ENCODE peak calls at places on chromosomes 13 and 19, in six cellular contexts. S is H9, N is glutamatergic neuron, E is IMR-90, M is mesothelial cell of epicardium, P is fibroblast of lung. V is an unnamed sample.
A peak's percentile ranks its signal among the peaks of the same experiment; 100 is the strongest.

GRCh38 chr19:42271861-42272534 is 2.9 kb downstream of the CIC start:
- DNase-seq in S (no peak), N (no peak), E (no peak), M (no peak), P (no peak), V (no peak)

GRCh38 chr19:46497773-46498172 is 2.1 kb upstream of the PNMA8B start:
- DNase-seq in S (no peak), N (no peak), E (peak; percentile 14), M (no peak), P (peak; percentile 21), V (no peak)

GRCh38 chr19:4523306-4524110 is 5.2 kb upstream of the PLIN4 start:
- DNase-seq in S (peak; percentile 69), N (peak; percentile 74), E (peak; percentile 10), M (no peak), P (peak; percentile 12), V (peak; percentile 39)

GRCh38 chr19:12639901-12640613 is 26.5 kb downstream of the MAN2B1 start:
- DNase-seq in S (peak; percentile 92), N (peak; percentile 84), E (peak; percentile 77), M (peak; percentile 73), P (peak; percentile 76), V (peak; percentile 58)

GRCh38 chr19:2338751-2339643 is 10.5 kb downstream of the SPPL2B start:
- DNase-seq in S (no peak), N (peak; percentile 16), E (no peak), M (no peak), P (no peak), V (no peak)

GRCh38 chr19:17333611-17334413 is 843 bp downstream of the ANO8 start:
- DNase-seq in S (peak; percentile 68), N (no peak), E (peak; percentile 80), M (no peak), P (peak; percentile 85), V (no peak)

GRCh38 chr13:98345103-98345899 is 168.2 kb upstream of the RNF113B start:
- DNase-seq in S (no peak), N (no peak), E (no peak), M (no peak), P (no peak), V (no peak)

GRCh38 chr19:4206818-4207484 is 22.4 kb upstream of the EBI3 start:
- DNase-seq in S (no peak), N (no peak), E (peak; percentile 54), M (no peak), P (peak; percentile 14), V (no peak)

GRCh38 chr19:42132030-42132628 is at the start of gene POU2F2:
- DNase-seq in S (peak; percentile 60), N (no peak), E (no peak), M (no peak), P (no peak), V (no peak)

GRCh38 chr13:93151277-93151676 is 75.3 kb upstream of the GPC6 start:
- DNase-seq in S (no peak), N (no peak), E (peak; percentile 91), M (no peak), P (peak; percentile 90), V (no peak)

GRCh38 chr13:36131215-36131930 is at the start of gene DCLK1:
- DNase-seq in S (peak; percentile 76), N (peak; percentile 84), E (no peak), M (peak; percentile 72), P (peak; percentile 43), V (peak; percentile 36)

GRCh38 chr13:102322211-102322610 is 79.6 kb downstream of the FGF14 start:
- DNase-seq in S (no peak), N (no peak), E (no peak), M (no peak), P (no peak), V (no peak)

GRCh38 chr13:112658807-112659206 is 31.0 kb upstream of the ATP11A start:
- DNase-seq in S (no peak), N (no peak), E (peak; percentile 10), M (no peak), P (no peak), V (no peak)

GRCh38 chr19:47714339-47714738 is 1.1 kb downstream of the EHD2 start:
- DNase-seq in S (no peak), N (no peak), E (no peak), M (no peak), P (no peak), V (no peak)

GRCh38 chr19:4914736-4915501 is 5.6 kb downstream of the UHRF1 start:
- DNase-seq in S (no peak), N (no peak), E (peak; percentile 69), M (no peak), P (peak; percentile 87), V (no peak)

GRCh38 chr19:38375098-38375493 is 725 bp downstream of the PSMD8 start:
- DNase-seq in S (no peak), N (no peak), E (peak; percentile 11), M (no peak), P (no peak), V (no peak)

GRCh38 chr13:111396457-111396856 is 76.0 kb downstream of the TEX29 start:
- DNase-seq in S (peak; percentile 24), N (peak; percentile 4), E (no peak), M (peak; percentile 22), P (no peak), V (no peak)

GRCh38 chr13:96080676-96081075 is 9.2 kb upstream of the HS6ST3 start:
- DNase-seq in S (no peak), N (no peak), E (no peak), M (no peak), P (no peak), V (no peak)

GRCh38 chr19:32692727-32693061 is 1.1 kb downstream of the NUDT19 start:
- DNase-seq in S (no peak), N (no peak), E (no peak), M (no peak), P (no peak), V (no peak)

GRCh38 chr19:32688315-32688714 is 3.3 kb upstream of the NUDT19 start:
- DNase-seq in S (no peak), N (no peak), E (peak; percentile 71), M (no peak), P (no peak), V (no peak)

GRCh38 chr19:32687681-32688080 is 3.9 kb upstream of the NUDT19 start:
- DNase-seq in S (no peak), N (no peak), E (no peak), M (no peak), P (no peak), V (no peak)

GRCh38 chr19:32691291-32691951 is at the start of gene NUDT19:
- DNase-seq in S (peak; percentile 71), N (peak; percentile 39), E (peak; percentile 73), M (peak; percentile 75), P (peak; percentile 85), V (peak; percentile 60)

GRCh38 chr19:32691952-32692726 is 518 bp downstream of the NUDT19 start:
- DNase-seq in S (peak; percentile 51), N (peak; percentile 55), E (peak; percentile 69), M (peak; percentile 60), P (peak; percentile 80), V (no peak)
- TF ChIP-seq CTCF in S (no peak), N (no peak), E (no peak), M (no peak), P (no peak), V (no peak)

GRCh38 chr19:56393119-56394012 is at the start of gene ZNF582:
- DNase-seq in S (peak; percentile 96), N (peak; percentile 93), E (peak; percentile 95), M (peak; percentile 82), P (peak; percentile 96), V (peak; percentile 70)
- TF ChIP-seq CTCF in S (peak; percentile 88), N (peak; percentile 78), E (peak; percentile 74), M (peak; percentile 48), P (peak; percentile 80), V (peak; percentile 89)

GRCh38 chr19:16088351-16088984 is 12.2 kb downstream of the TPM4 start:
- DNase-seq in S (no peak), N (no peak), E (no peak), M (no peak), P (peak; percentile 69), V (no peak)
- TF ChIP-seq CTCF in S (peak; percentile 22), N (no peak), E (no peak), M (no peak), P (peak; percentile 38), V (peak; percentile 37)

GRCh38 chr19:54436031-54436523 is 12.9 kb upstream of the LENG8 start:
- DNase-seq in S (peak; percentile 43), N (no peak), E (no peak), M (no peak), P (no peak), V (no peak)
- TF ChIP-seq CTCF in S (no peak), N (no peak), E (no peak), M (no peak), P (peak; percentile 2), V (no peak)

GRCh38 chr19:51258165-51258564 is 7.3 kb downstream of the SIGLECL1 start:
- DNase-seq in S (no peak), N (no peak), E (no peak), M (no peak), P (no peak), V (no peak)

GRCh38 chr19:51258761-51259160 is 7.9 kb downstream of the SIGLECL1 start:
- DNase-seq in S (no peak), N (no peak), E (no peak), M (no peak), P (no peak), V (no peak)

GRCh38 chr19:51256053-51256682 is 5.3 kb downstream of the SIGLECL1 start:
- DNase-seq in S (no peak), N (no peak), E (no peak), M (no peak), P (no peak), V (no peak)

GRCh38 chr19:51257471-51257870 is 6.6 kb downstream of the SIGLECL1 start:
- DNase-seq in S (no peak), N (no peak), E (no peak), M (no peak), P (no peak), V (no peak)

GRCh38 chr19:51259348-51260245 is 8.7 kb downstream of the SIGLECL1 start:
- DNase-seq in S (peak; percentile 54), N (peak; percentile 69), E (peak; percentile 22), M (no peak), P (no peak), V (no peak)
- TF ChIP-seq CTCF in S (peak; percentile 86), N (peak; percentile 72), E (peak; percentile 46), M (peak; percentile 38), P (peak; percentile 76), V (peak; percentile 80)

DNA sequence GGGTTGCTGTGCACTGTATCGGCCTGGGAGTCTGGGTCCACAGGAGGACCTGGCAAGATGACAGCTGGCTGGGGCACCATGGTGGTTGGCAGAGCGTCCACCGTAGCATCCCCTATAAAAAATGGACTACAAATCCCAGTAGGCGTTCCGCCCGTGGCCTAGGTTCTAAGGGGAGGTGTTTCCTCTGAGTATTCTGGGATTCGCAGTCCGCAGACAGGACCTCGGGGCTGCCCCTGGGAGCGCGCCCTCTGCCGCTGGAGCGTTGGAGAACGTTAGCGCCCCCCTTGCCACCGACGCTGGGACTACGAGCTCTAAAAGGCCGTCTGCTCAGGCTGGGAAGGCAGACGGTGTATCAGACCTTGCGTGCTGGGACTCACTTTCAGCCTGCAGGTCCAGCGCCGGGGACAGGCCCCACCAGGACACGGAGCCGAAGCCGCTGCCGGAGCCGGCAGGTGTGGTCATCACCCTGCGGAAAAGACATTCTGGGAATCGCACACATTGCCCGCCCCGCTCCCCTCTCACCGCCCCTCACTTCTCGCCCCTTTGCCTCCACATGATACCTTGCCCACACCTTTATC is 372 bp downstream of the DNAAF3 start:
- DNase-seq in S (peak; percentile 93), N (peak; percentile 88), E (peak; percentile 56), M (peak; percentile 78), P (peak; percentile 51), V (peak; percentile 73)
- TF ChIP-seq CTCF in S (peak; percentile 87), N (peak; percentile 29), E (peak; percentile 54), M (no peak), P (peak; percentile 69), V (peak; percentile 76)

V was measured in progenitor cell of endocrine pancreas.